ENCODE peak calls at places on chromosome 12, in four cellular contexts. M is body of pancreas; D is lower lobe of right lung; V is CD4-positive, CD25-positive, alpha-beta regulatory T cell. R is an unnamed sample. For H3K27me3, the result is how much of the 10 kb centered on the place peaks cover.

GRCh38 chr12:59708059-59708458 is 112.2 kb downstream of the SLC16A7 start:
- DNase-seq in M (no peak), D (no peak), V (no peak), R (no peak)

GRCh38 chr12:47156167-47156736 is 76.5 kb upstream of the AMIGO2 start:
- DNase-seq in M (peak), D (no peak), V (peak), R (peak)

GRCh38 chr12:94803939-94804338 is 153.6 kb upstream of the TMCC3 start:
- DNase-seq in M (no peak), D (no peak), V (no peak), R (no peak)

GRCh38 chr12:108616941-108617858 is 16.5 kb downstream of the SELPLG start:
- DNase-seq in M (no peak), D (peak), V (peak), R (peak)

GRCh38 chr12:64296301-64296700 is 74.2 kb upstream of the KICS2 start:
- DNase-seq in M (no peak), D (no peak), V (no peak), R (no peak)

GRCh38 chr12:114743289-114743688 is 59.3 kb upstream of the TBX3 start:
- DNase-seq in M (no peak), D (no peak), V (no peak), R (no peak)

GRCh38 chr12:16524378-16524777 is 81.6 kb downstream of the LMO3 start:
- DNase-seq in M (peak), D (no peak), V (no peak), R (no peak)

GRCh38 chr12:114166360-114166759 is 200.2 kb upstream of the RBM19 start:
- DNase-seq in M (peak), D (no peak), V (no peak), R (no peak)

GRCh38 chr12:63844391-63845341 is at the start of gene SRGAP1:
- DNase-seq in M (peak), D (peak), V (no peak), R (peak)

GRCh38 chr12:75868501-75868900 is 163.1 kb downstream of the PHLDA1 start:
- DNase-seq in M (peak), D (no peak), V (no peak), R (peak)

GRCh38 chr12:69000540-69001243 is 67.7 kb upstream of the CPM start:
- DNase-seq in M (no peak), D (no peak), V (no peak), R (no peak)

GRCh38 chr12:26874501-26875296 is 41.7 kb upstream of the ITPR2 start:
- DNase-seq in M (no peak), D (no peak), V (no peak), R (no peak)

GRCh38 chr12:58358369-58358768 is 417.0 kb downstream of the ATP23 start:
- DNase-seq in M (no peak), D (no peak), V (no peak), R (no peak)

GRCh38 chr12:22541496-22541895 is 2.8 kb downstream of the C2CD5 start:
- DNase-seq in M (no peak), D (no peak), V (no peak), R (no peak)

GRCh38 chr12:66118240-66118891 is 12.2 kb downstream of the LLPH start:
- DNase-seq in M (no peak), D (no peak), V (no peak), R (no peak)

GRCh38 chr12:7642876-7643309 is 22.8 kb downstream of the APOBEC1 start:
- DNase-seq in M (no peak), D (no peak), V (peak), R (peak)

GRCh38 chr12:89080797-89081470 is 271.4 kb downstream of the DUSP6 start:
- DNase-seq in M (no peak), D (no peak), V (no peak), R (no peak)

GRCh38 chr12:80625901-80626300 is 81.5 kb upstream of the MYF6 start:
- DNase-seq in M (no peak), D (no peak), V (no peak), R (no peak)

GRCh38 chr12:123119808-123120207 is 31.1 kb downstream of the PITPNM2 start:
- DNase-seq in M (no peak), D (no peak), V (peak), R (no peak)

GRCh38 chr12:132847363-132848356 is 19.0 kb upstream of the GOLGA3 start:
- DNase-seq in M (no peak), D (no peak), V (no peak), R (no peak)

GRCh38 chr12:112121780-112122565 is 3.4 kb upstream of the TRAFD1 start:
- DNase-seq in M (peak), D (peak), V (no peak), R (peak)
- H3K4me3 ChIP-seq in M (no peak), D (no peak), V (no peak), R (no peak)

GRCh38 chr12:53996886-53997217 is 3.1 kb upstream of the HOXC9 start:
- DNase-seq in M (no peak), D (no peak), V (no peak), R (no peak)
- H3K27me3 ChIP-seq in M (under half), D (half or more), V (under half), R (under half)

DNA sequence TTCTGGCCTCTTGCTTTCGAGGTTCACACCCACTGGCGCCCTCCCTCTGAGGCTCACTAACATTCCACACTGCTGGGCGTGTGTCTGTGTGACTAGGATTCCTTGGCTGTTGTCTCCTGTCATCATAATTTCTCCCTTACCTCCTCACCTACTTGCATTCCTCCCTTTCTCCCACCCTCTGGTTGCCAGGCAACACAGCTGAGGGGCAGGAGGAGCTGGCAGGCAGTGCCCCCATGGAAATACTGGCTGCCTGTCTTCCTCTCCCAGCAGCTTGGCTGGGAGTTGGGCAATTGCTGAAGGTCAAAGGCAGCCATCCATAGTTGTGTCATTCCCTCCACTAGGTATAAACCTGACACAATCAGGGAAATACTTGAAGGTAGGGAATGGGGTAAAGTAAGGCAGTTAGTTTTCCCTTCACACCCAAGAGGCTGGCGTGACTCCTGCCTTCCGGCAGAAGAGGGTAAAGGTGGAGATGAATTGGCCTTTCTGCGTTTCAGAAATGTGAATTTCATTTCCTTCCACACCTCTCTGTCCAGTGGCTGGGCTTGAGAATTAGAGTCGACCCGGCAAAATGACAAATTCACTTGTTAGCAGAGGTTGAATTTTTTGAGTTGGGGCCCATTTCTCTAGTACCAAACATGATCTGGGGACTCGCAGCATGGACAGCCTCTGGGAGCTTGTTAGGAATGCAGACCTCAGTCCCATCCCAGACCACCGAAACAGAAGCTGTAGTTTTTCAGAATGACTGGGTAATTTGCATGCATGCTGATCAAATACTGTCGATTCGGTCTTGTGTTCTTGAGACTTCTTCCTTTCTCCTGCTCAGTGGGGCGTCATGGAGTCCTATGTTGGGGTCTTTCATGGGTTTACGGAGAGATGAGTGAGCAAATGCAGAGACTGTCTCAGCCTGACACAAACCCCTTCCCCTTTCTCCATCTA is 24.3 kb upstream of the EMP1 start:
- DNase-seq in M (no peak), D (no peak), V (no peak), R (peak)
- H3K4me3 ChIP-seq in M (no peak), D (no peak), V (no peak), R (no peak)

DNA sequence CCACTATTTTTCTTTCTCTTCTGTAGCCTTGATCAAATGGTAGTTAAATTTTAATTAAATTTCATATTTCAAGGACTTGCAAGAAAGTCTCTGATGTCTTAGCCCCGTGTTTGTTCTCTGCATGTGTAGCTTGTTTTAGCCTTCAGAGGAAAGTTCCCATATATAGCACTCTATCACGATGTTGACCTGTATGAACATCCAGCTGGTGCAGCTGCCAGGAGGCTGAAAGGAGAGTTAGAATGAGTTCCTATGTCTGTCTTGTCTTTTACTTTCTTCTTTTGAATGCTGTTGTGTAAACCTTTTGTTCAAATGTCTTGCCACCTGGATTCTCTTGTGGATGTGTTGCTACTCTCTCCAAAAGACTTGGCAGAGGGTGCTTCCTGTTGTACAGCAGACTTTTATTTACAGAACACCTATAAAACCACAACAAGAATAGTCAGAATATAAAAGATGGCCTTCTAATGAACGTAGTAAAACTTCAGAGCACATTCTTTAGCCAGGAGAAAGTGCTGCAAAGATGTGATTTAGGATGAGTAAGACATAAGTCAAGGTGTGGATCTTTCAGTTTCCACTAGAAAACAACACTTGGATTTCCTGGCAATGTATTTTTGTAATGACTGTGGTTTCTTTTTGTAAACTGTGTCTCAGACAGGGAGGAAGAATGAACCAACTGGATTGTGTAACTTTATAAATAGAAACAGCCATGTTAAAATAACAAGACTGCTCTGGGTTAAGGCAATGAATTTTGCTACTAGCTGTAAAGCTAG is 17.2 kb downstream of the NAV3 start:
- DNase-seq in M (no peak), D (no peak), V (no peak), R (peak)
- H3K27me3 ChIP-seq in M (under half), D (under half), V (under half), R (under half)

GRCh38 chr12:92927436-92928116 is 1.5 kb downstream of the EEA1 start:
- DNase-seq in M (no peak), D (no peak), V (peak), R (peak)
- H3K4me3 ChIP-seq in M (no peak), D (peak), V (peak), R (peak)

GRCh38 chr12:130589391-130590317 is 126.4 kb downstream of the RIMBP2 start:
- DNase-seq in M (no peak), D (no peak), V (no peak), R (no peak)
- H3K27me3 ChIP-seq in M (under half), D (under half), V (under half), R (under half)

DNA sequence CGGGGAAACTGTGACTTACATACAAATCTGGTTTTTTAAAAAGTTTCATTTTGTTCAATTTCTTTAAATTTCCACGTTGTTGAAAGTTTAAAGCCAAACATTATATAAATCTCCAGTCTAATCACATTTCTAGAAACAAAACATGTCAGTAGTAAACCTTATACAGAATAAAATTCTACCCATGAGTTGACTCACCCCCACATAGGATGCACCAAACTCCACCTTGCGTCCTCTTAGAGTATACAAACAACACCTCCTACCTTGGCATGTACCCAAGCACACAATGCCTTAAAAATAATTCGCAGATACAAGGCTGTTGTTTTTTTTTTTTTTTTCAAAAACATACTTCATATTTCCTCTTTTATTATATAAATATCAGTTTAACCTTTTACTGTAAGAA is 3.4 kb downstream of the FBXL14 start:
- DNase-seq in M (no peak), D (no peak), V (peak), R (peak)
- H3K4me3 ChIP-seq in M (no peak), D (peak), V (peak), R (peak)

DNA sequence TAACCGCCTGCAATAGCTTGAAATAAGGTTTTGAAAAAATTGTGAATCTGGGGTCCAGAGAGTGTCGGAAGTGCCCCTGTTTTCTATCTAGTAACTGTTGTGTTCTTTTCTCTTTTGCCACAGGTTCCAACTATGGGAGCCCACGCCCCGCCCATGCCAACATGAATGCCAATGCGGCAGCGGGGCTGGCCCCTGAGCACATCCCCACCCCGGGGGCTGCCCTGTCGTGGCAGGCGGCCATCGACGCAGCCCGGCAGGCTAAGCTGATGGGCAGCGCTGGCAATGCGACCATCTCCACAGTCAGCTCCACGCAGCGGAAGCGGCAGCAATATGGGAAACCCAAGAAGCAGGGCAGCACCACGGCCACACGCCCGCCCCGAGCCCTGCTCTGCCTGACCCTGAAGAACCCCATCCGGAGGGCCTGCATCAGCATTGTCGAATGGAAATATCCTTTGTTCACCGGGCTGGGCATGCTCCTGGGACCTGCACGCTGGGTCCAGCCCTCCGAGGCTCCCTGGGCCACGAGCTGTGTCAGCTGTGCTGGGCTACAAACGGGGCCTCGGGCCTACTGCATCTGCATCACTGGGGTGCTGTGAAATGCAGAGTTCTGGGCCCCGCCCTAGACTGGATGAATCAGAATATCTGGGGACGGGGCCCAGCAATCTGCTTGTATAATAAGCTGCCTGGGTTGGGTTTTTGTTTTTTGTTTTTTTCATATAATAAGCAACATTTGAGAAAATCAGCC is 62.5 kb downstream of the CACNA1C start:
- DNase-seq in M (no peak), D (no peak), V (no peak), R (no peak)
- H3K27me3 ChIP-seq in M (under half), D (under half), V (under half), R (under half)

R was measured in MG63.